ENCODE peak calls at places on chromosome 6, in seven cellular contexts. One of them, this sample, is unnamed.

GRCh38 chr6:31977816-31978431 is 3.9 kb upstream of the C4A start:
- DNase-seq in IMR-90: no peak
- DNase-seq in H9: no peak
- DNase-seq in mesendoderm: no peak
- DNase-seq in mesenchymal stem cell: no peak
- DNase-seq in neuronal stem cell: no peak
- DNase-seq in H1: no peak
- DNase-seq in this sample: no peak

GRCh38 chr6:160275511-160276003 is 16.9 kb upstream of the SLC22A2 start:
- DNase-seq in IMR-90: no peak
- DNase-seq in H9: no peak
- DNase-seq in mesendoderm: no peak
- DNase-seq in mesenchymal stem cell: no peak
- DNase-seq in neuronal stem cell: no peak
- DNase-seq in H1: no peak
- DNase-seq in this sample: peak

GRCh38 chr6:165010556-165011535 is 298.6 kb downstream of the C6orf118 start:
- DNase-seq in IMR-90: no peak
- DNase-seq in H9: no peak
- DNase-seq in mesendoderm: peak
- DNase-seq in mesenchymal stem cell: peak
- DNase-seq in neuronal stem cell: no peak
- DNase-seq in H1: no peak
- DNase-seq in this sample: peak

GRCh38 chr6:107075951-107076381 is 39.3 kb downstream of the BEND3 start:
- DNase-seq in IMR-90: peak
- DNase-seq in H9: no peak
- DNase-seq in mesendoderm: no peak
- DNase-seq in mesenchymal stem cell: no peak
- DNase-seq in neuronal stem cell: no peak
- DNase-seq in H1: no peak
- DNase-seq in this sample: peak

GRCh38 chr6:70717038-70717801 is 49.5 kb downstream of the SMAP1 start:
- DNase-seq in IMR-90: no peak
- DNase-seq in H9: no peak
- DNase-seq in mesendoderm: no peak
- DNase-seq in mesenchymal stem cell: no peak
- DNase-seq in neuronal stem cell: no peak
- DNase-seq in H1: no peak
- DNase-seq in this sample: no peak

GRCh38 chr6:30411515-30412207 is 66.7 kb downstream of the RPP21 start:
- DNase-seq in IMR-90: peak
- DNase-seq in H9: peak
- DNase-seq in mesendoderm: peak
- DNase-seq in mesenchymal stem cell: peak
- DNase-seq in neuronal stem cell: no peak
- DNase-seq in H1: peak
- DNase-seq in this sample: peak

GRCh38 chr6:51184046-51184445 is 365.4 kb downstream of the TFAP2B start:
- DNase-seq in IMR-90: no peak
- DNase-seq in H9: no peak
- DNase-seq in mesendoderm: no peak
- DNase-seq in mesenchymal stem cell: no peak
- DNase-seq in neuronal stem cell: no peak
- DNase-seq in H1: no peak
- DNase-seq in this sample: no peak

GRCh38 chr6:162124710-162125435 is 602.7 kb downstream of the PRKN start:
- DNase-seq in IMR-90: no peak
- DNase-seq in H9: no peak
- DNase-seq in mesendoderm: no peak
- DNase-seq in mesenchymal stem cell: no peak
- DNase-seq in neuronal stem cell: no peak
- DNase-seq in H1: no peak
- DNase-seq in this sample: no peak

GRCh38 chr6:17179246-17180073 is 77.6 kb downstream of the STMND1 start:
- DNase-seq in IMR-90: peak
- DNase-seq in H9: no peak
- DNase-seq in mesendoderm: no peak
- DNase-seq in mesenchymal stem cell: peak
- DNase-seq in neuronal stem cell: no peak
- DNase-seq in H1: no peak
- DNase-seq in this sample: no peak

GRCh38 chr6:85405175-85405852 is 44.6 kb upstream of the NT5E start:
- DNase-seq in IMR-90: peak
- DNase-seq in H9: no peak
- DNase-seq in mesendoderm: no peak
- DNase-seq in mesenchymal stem cell: no peak
- DNase-seq in neuronal stem cell: no peak
- DNase-seq in H1: no peak
- DNase-seq in this sample: no peak

GRCh38 chr6:154683756-154684523 is 49.3 kb upstream of the SCAF8 start:
- DNase-seq in IMR-90: peak
- DNase-seq in H9: no peak
- DNase-seq in mesendoderm: no peak
- DNase-seq in mesenchymal stem cell: peak
- DNase-seq in neuronal stem cell: no peak
- DNase-seq in H1: no peak
- DNase-seq in this sample: no peak

GRCh38 chr6:21402368-21402767 is 191.2 kb upstream of the SOX4 start:
- DNase-seq in IMR-90: peak
- DNase-seq in H9: no peak
- DNase-seq in mesendoderm: no peak
- DNase-seq in mesenchymal stem cell: no peak
- DNase-seq in neuronal stem cell: no peak
- DNase-seq in H1: no peak
- DNase-seq in this sample: no peak

GRCh38 chr6:121382467-121383121 is 48.3 kb upstream of the TBC1D32 start:
- DNase-seq in IMR-90: no peak
- DNase-seq in H9: no peak
- DNase-seq in mesendoderm: peak
- DNase-seq in mesenchymal stem cell: no peak
- DNase-seq in neuronal stem cell: no peak
- DNase-seq in H1: no peak
- DNase-seq in this sample: no peak

GRCh38 chr6:129507059-129507807 is 202.7 kb downstream of the ARHGAP18 start:
- DNase-seq in IMR-90: no peak
- DNase-seq in H9: no peak
- DNase-seq in mesendoderm: no peak
- DNase-seq in mesenchymal stem cell: no peak
- DNase-seq in neuronal stem cell: no peak
- DNase-seq in H1: no peak
- DNase-seq in this sample: peak

GRCh38 chr6:12318749-12319148 is 28.6 kb downstream of the EDN1 start:
- DNase-seq in IMR-90: no peak
- DNase-seq in H9: no peak
- DNase-seq in mesendoderm: no peak
- DNase-seq in mesenchymal stem cell: no peak
- DNase-seq in neuronal stem cell: no peak
- DNase-seq in H1: no peak
- DNase-seq in this sample: no peak

GRCh38 chr6:107819976-107820551 is 4.0 kb downstream of the SCML4 start:
- DNase-seq in IMR-90: peak
- DNase-seq in H9: peak
- DNase-seq in mesendoderm: peak
- DNase-seq in mesenchymal stem cell: no peak
- DNase-seq in neuronal stem cell: peak
- DNase-seq in H1: no peak
- DNase-seq in this sample: peak

GRCh38 chr6:136701011-136701410 is 91.3 kb downstream of the MAP3K5 start:
- DNase-seq in IMR-90: no peak
- DNase-seq in H9: no peak
- DNase-seq in mesendoderm: no peak
- DNase-seq in mesenchymal stem cell: no peak
- DNase-seq in neuronal stem cell: no peak
- DNase-seq in H1: no peak
- DNase-seq in this sample: no peak

GRCh38 chr6:83055366-83055964 is 10.2 kb downstream of the UBE3D start:
- DNase-seq in IMR-90: peak
- DNase-seq in H9: peak
- DNase-seq in mesendoderm: peak
- DNase-seq in mesenchymal stem cell: peak
- DNase-seq in neuronal stem cell: peak
- DNase-seq in H1: no peak
- DNase-seq in this sample: peak

GRCh38 chr6:101490857-101491256 is 97.3 kb downstream of the GRIK2 start:
- DNase-seq in IMR-90: peak
- DNase-seq in H9: no peak
- DNase-seq in mesendoderm: no peak
- DNase-seq in mesenchymal stem cell: no peak
- DNase-seq in neuronal stem cell: no peak
- DNase-seq in H1: no peak
- DNase-seq in this sample: peak

GRCh38 chr6:33568826-33569570 is 11.1 kb downstream of the BAK1 start:
- DNase-seq in IMR-90: no peak
- DNase-seq in H9: no peak
- DNase-seq in mesendoderm: no peak
- DNase-seq in mesenchymal stem cell: no peak
- DNase-seq in neuronal stem cell: no peak
- DNase-seq in H1: no peak
- DNase-seq in this sample: no peak

GRCh38 chr6:36682328-36683144 is 4.0 kb downstream of the CDKN1A start:
- DNase-seq in IMR-90: no peak
- DNase-seq in H9: peak
- DNase-seq in mesendoderm: peak
- DNase-seq in mesenchymal stem cell: peak
- DNase-seq in neuronal stem cell: no peak
- DNase-seq in H1: no peak
- DNase-seq in this sample: peak
- H3K4ac ChIP-seq in IMR-90: peak
- H3K4ac ChIP-seq in H9: no peak
- H3K4ac ChIP-seq in mesendoderm: no peak
- H3K4ac ChIP-seq in mesenchymal stem cell: peak
- H3K4ac ChIP-seq in neuronal stem cell: no peak
- H3K4ac ChIP-seq in H1: no peak
- H3K4ac ChIP-seq in this sample: peak

DNA sequence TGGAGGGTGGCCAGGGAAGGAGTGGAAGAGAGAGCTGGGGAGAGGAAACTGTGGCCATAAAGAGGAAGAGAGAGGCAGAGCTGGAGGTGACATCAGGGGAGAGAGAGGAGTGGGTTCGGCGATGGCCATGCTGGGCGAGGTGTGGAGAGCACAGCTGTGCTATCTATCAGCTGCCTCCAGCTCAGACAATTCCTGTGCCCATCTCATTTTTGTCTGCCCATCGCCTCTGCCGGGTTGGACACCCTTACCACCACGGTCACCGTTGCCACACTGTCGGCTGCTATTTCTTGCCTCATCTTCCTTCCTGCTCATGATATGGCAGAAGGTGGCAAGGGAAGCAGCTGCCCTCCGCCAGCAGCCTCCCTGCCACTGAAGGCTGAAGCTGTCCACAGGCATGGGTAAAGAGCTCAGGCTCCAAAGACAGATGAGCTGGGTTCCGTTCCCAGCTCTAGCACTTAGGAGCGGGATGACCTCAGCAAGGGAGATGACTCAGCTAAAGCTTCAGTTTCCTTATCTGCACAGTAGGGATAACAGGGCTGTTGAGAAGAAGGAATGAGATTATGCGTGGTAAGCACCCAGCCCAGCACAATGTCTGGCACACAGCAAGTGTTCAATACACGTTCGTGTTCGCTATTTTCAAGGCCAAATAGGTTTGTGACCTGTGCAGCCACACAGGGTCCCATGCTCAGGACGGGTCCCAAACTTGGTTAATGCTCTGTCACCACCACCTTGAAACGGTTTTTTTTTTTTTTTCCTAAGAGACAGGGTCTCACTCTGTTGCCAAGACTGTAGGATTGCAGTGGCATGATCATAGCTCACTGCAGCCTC is 21.9 kb upstream of the TAF8 start:
- DNase-seq in IMR-90: peak
- DNase-seq in H9: no peak
- DNase-seq in mesendoderm: peak
- DNase-seq in mesenchymal stem cell: peak
- DNase-seq in neuronal stem cell: no peak
- DNase-seq in H1: no peak
- DNase-seq in this sample: peak
- H4K8ac ChIP-seq in IMR-90: no peak
- H4K8ac ChIP-seq in H9: no peak
- H4K8ac ChIP-seq in mesendoderm: no peak
- H4K8ac ChIP-seq in mesenchymal stem cell: peak
- H4K8ac ChIP-seq in neuronal stem cell: no peak
- H4K8ac ChIP-seq in H1: peak
- H4K8ac ChIP-seq in this sample: peak

GRCh38 chr6:149922642-149923326 is at the start of gene RAET1G:
- DNase-seq in IMR-90: peak
- DNase-seq in H9: peak
- DNase-seq in mesendoderm: peak
- DNase-seq in mesenchymal stem cell: peak
- DNase-seq in neuronal stem cell: peak
- DNase-seq in H1: peak
- DNase-seq in this sample: peak
- H3K4ac ChIP-seq in IMR-90: no peak
- H3K4ac ChIP-seq in H9: no peak
- H3K4ac ChIP-seq in mesendoderm: no peak
- H3K4ac ChIP-seq in mesenchymal stem cell: no peak
- H3K4ac ChIP-seq in neuronal stem cell: no peak
- H3K4ac ChIP-seq in H1: no peak
- H3K4ac ChIP-seq in this sample: no peak

GRCh38 chr6:53828971-53829697 is 34.3 kb downstream of the LRRC1 start:
- DNase-seq in IMR-90: no peak
- DNase-seq in H9: no peak
- DNase-seq in mesendoderm: no peak
- DNase-seq in mesenchymal stem cell: no peak
- DNase-seq in neuronal stem cell: no peak
- DNase-seq in H1: no peak
- DNase-seq in this sample: no peak

GRCh38 chr6:53831956-53832660 is 37.3 kb downstream of the LRRC1 start:
- DNase-seq in IMR-90: no peak
- DNase-seq in H9: no peak
- DNase-seq in mesendoderm: no peak
- DNase-seq in mesenchymal stem cell: no peak
- DNase-seq in neuronal stem cell: no peak
- DNase-seq in H1: no peak
- DNase-seq in this sample: no peak

GRCh38 chr6:53831081-53831839 is 36.5 kb downstream of the LRRC1 start:
- DNase-seq in IMR-90: no peak
- DNase-seq in H9: no peak
- DNase-seq in mesendoderm: no peak
- DNase-seq in mesenchymal stem cell: no peak
- DNase-seq in neuronal stem cell: no peak
- DNase-seq in H1: no peak
- DNase-seq in this sample: peak

GRCh38 chr6:53829698-53830221 is 35.0 kb downstream of the LRRC1 start:
- DNase-seq in IMR-90: no peak
- DNase-seq in H9: no peak
- DNase-seq in mesendoderm: peak
- DNase-seq in mesenchymal stem cell: no peak
- DNase-seq in neuronal stem cell: no peak
- DNase-seq in H1: no peak
- DNase-seq in this sample: peak

GRCh38 chr6:53830356-53830755 is 35.6 kb downstream of the LRRC1 start:
- DNase-seq in IMR-90: peak
- DNase-seq in H9: no peak
- DNase-seq in mesendoderm: no peak
- DNase-seq in mesenchymal stem cell: peak
- DNase-seq in neuronal stem cell: no peak
- DNase-seq in H1: no peak
- DNase-seq in this sample: no peak
- H4K8ac ChIP-seq in IMR-90: no peak
- H4K8ac ChIP-seq in H9: no peak
- H4K8ac ChIP-seq in mesendoderm: no peak
- H4K8ac ChIP-seq in mesenchymal stem cell: no peak
- H4K8ac ChIP-seq in neuronal stem cell: no peak
- H4K8ac ChIP-seq in H1: no peak
- H4K8ac ChIP-seq in this sample: no peak

This sample was measured in trophoblast cell.